ENCODE peak calls at places on chromosomes 13 and 19, in five cellular contexts. One of them, this sample, is unnamed.

GRCh38 chr13:106522898-106523525 is 12.4 kb downstream of the EFNB2 start:
- DNase-seq in stimulated activated CD4-positive, alpha-beta T cell treated with anti-CD3 and anti-CD28 coated beads, TNF-alpha, amount 100 ng/mL, for 4 hours: no peak
- DNase-seq in heart left ventricle: no peak
- DNase-seq in fibroblast of pulmonary artery: no peak
- DNase-seq in Kasumi-1: no peak
- DNase-seq in this sample: peak

GRCh38 chr13:97359181-97360057 is 74.5 kb upstream of the RAP2A start:
- DNase-seq in fibroblast of pulmonary artery: peak
- DNase-seq in Kasumi-1: peak
- DNase-seq in heart left ventricle: peak
- DNase-seq in stimulated activated CD4-positive, alpha-beta T cell treated with anti-CD3 and anti-CD28 coated beads, TNF-alpha, amount 100 ng/mL, for 4 hours: no peak
- DNase-seq in this sample: peak

GRCh38 chr13:73059460-73060250 is 850 bp downstream of the KLF5 start:
- DNase-seq in heart left ventricle: peak
- DNase-seq in Kasumi-1: peak
- DNase-seq in stimulated activated CD4-positive, alpha-beta T cell treated with anti-CD3 and anti-CD28 coated beads, TNF-alpha, amount 100 ng/mL, for 4 hours: peak
- DNase-seq in fibroblast of pulmonary artery: no peak
- DNase-seq in this sample: peak

GRCh38 chr13:101985321-101985720 is 416.5 kb downstream of the FGF14 start:
- DNase-seq in heart left ventricle: no peak
- DNase-seq in stimulated activated CD4-positive, alpha-beta T cell treated with anti-CD3 and anti-CD28 coated beads, TNF-alpha, amount 100 ng/mL, for 4 hours: no peak
- DNase-seq in Kasumi-1: no peak
- DNase-seq in fibroblast of pulmonary artery: no peak
- DNase-seq in this sample: peak

GRCh38 chr13:98405690-98406344 is 171.1 kb downstream of the STK24 start:
- DNase-seq in heart left ventricle: no peak
- DNase-seq in fibroblast of pulmonary artery: no peak
- DNase-seq in stimulated activated CD4-positive, alpha-beta T cell treated with anti-CD3 and anti-CD28 coated beads, TNF-alpha, amount 100 ng/mL, for 4 hours: no peak
- DNase-seq in Kasumi-1: no peak
- DNase-seq in this sample: no peak

GRCh38 chr13:19838726-19839342 is 24.6 kb downstream of the ZMYM5 start:
- DNase-seq in stimulated activated CD4-positive, alpha-beta T cell treated with anti-CD3 and anti-CD28 coated beads, TNF-alpha, amount 100 ng/mL, for 4 hours: no peak
- DNase-seq in Kasumi-1: no peak
- DNase-seq in heart left ventricle: no peak
- DNase-seq in fibroblast of pulmonary artery: peak
- DNase-seq in this sample: no peak

GRCh38 chr19:2732883-2733282 is 6.9 kb downstream of the SLC39A3 start:
- DNase-seq in heart left ventricle: no peak
- DNase-seq in Kasumi-1: no peak
- DNase-seq in stimulated activated CD4-positive, alpha-beta T cell treated with anti-CD3 and anti-CD28 coated beads, TNF-alpha, amount 100 ng/mL, for 4 hours: no peak
- DNase-seq in fibroblast of pulmonary artery: no peak
- DNase-seq in this sample: no peak

GRCh38 chr19:41951686-41952172 is 7.4 kb downstream of the RABAC1 start:
- DNase-seq in heart left ventricle: peak
- DNase-seq in stimulated activated CD4-positive, alpha-beta T cell treated with anti-CD3 and anti-CD28 coated beads, TNF-alpha, amount 100 ng/mL, for 4 hours: peak
- DNase-seq in Kasumi-1: peak
- DNase-seq in fibroblast of pulmonary artery: peak
- DNase-seq in this sample: peak

GRCh38 chr13:104015646-104016396 is 949.6 kb upstream of the SLC10A2 start:
- DNase-seq in Kasumi-1: no peak
- DNase-seq in heart left ventricle: no peak
- DNase-seq in fibroblast of pulmonary artery: peak
- DNase-seq in stimulated activated CD4-positive, alpha-beta T cell treated with anti-CD3 and anti-CD28 coated beads, TNF-alpha, amount 100 ng/mL, for 4 hours: no peak
- DNase-seq in this sample: no peak

GRCh38 chr13:50131998-50132936 is 117.0 kb downstream of the KCNRG start:
- DNase-seq in Kasumi-1: no peak
- DNase-seq in stimulated activated CD4-positive, alpha-beta T cell treated with anti-CD3 and anti-CD28 coated beads, TNF-alpha, amount 100 ng/mL, for 4 hours: no peak
- DNase-seq in heart left ventricle: no peak
- DNase-seq in fibroblast of pulmonary artery: no peak
- DNase-seq in this sample: no peak

GRCh38 chr19:871446-872265 is 12.2 kb downstream of the CFD start:
- DNase-seq in heart left ventricle: no peak
- DNase-seq in Kasumi-1: no peak
- DNase-seq in fibroblast of pulmonary artery: no peak
- DNase-seq in stimulated activated CD4-positive, alpha-beta T cell treated with anti-CD3 and anti-CD28 coated beads, TNF-alpha, amount 100 ng/mL, for 4 hours: no peak
- DNase-seq in this sample: no peak

GRCh38 chr13:30971575-30971974 is 39.1 kb downstream of the TEX26 start:
- DNase-seq in stimulated activated CD4-positive, alpha-beta T cell treated with anti-CD3 and anti-CD28 coated beads, TNF-alpha, amount 100 ng/mL, for 4 hours: no peak
- DNase-seq in heart left ventricle: no peak
- DNase-seq in fibroblast of pulmonary artery: peak
- DNase-seq in Kasumi-1: no peak
- DNase-seq in this sample: peak

GRCh38 chr13:29402168-29402621 is 193.3 kb downstream of the SLC7A1 start:
- DNase-seq in heart left ventricle: no peak
- DNase-seq in fibroblast of pulmonary artery: peak
- DNase-seq in stimulated activated CD4-positive, alpha-beta T cell treated with anti-CD3 and anti-CD28 coated beads, TNF-alpha, amount 100 ng/mL, for 4 hours: no peak
- DNase-seq in Kasumi-1: no peak
- DNase-seq in this sample: peak

GRCh38 chr19:45468803-45469131 is 971 bp downstream of the FOSB start:
- DNase-seq in heart left ventricle: no peak
- DNase-seq in Kasumi-1: no peak
- DNase-seq in stimulated activated CD4-positive, alpha-beta T cell treated with anti-CD3 and anti-CD28 coated beads, TNF-alpha, amount 100 ng/mL, for 4 hours: no peak
- DNase-seq in fibroblast of pulmonary artery: no peak
- DNase-seq in this sample: peak

GRCh38 chr13:35894636-35895035 is 236.5 kb downstream of the DCLK1 start:
- DNase-seq in heart left ventricle: no peak
- DNase-seq in Kasumi-1: no peak
- DNase-seq in stimulated activated CD4-positive, alpha-beta T cell treated with anti-CD3 and anti-CD28 coated beads, TNF-alpha, amount 100 ng/mL, for 4 hours: no peak
- DNase-seq in fibroblast of pulmonary artery: no peak
- DNase-seq in this sample: no peak

GRCh38 chr19:23440791-23441190 is 45.5 kb upstream of the ZNF91 start:
- DNase-seq in Kasumi-1: no peak
- DNase-seq in stimulated activated CD4-positive, alpha-beta T cell treated with anti-CD3 and anti-CD28 coated beads, TNF-alpha, amount 100 ng/mL, for 4 hours: no peak
- DNase-seq in fibroblast of pulmonary artery: no peak
- DNase-seq in heart left ventricle: no peak
- DNase-seq in this sample: no peak

GRCh38 chr13:27476943-27477681 is 26.7 kb upstream of the MTIF3 start:
- DNase-seq in heart left ventricle: no peak
- DNase-seq in Kasumi-1: no peak
- DNase-seq in fibroblast of pulmonary artery: peak
- DNase-seq in stimulated activated CD4-positive, alpha-beta T cell treated with anti-CD3 and anti-CD28 coated beads, TNF-alpha, amount 100 ng/mL, for 4 hours: no peak
- DNase-seq in this sample: peak

GRCh38 chr19:50381881-50382729 is 2.0 kb upstream of the POLD1 start:
- DNase-seq in stimulated activated CD4-positive, alpha-beta T cell treated with anti-CD3 and anti-CD28 coated beads, TNF-alpha, amount 100 ng/mL, for 4 hours: no peak
- DNase-seq in Kasumi-1: no peak
- DNase-seq in heart left ventricle: no peak
- DNase-seq in fibroblast of pulmonary artery: no peak
- DNase-seq in this sample: no peak

GRCh38 chr13:57629391-57629804 is 2.1 kb upstream of the PCDH17 start:
- DNase-seq in Kasumi-1: no peak
- DNase-seq in stimulated activated CD4-positive, alpha-beta T cell treated with anti-CD3 and anti-CD28 coated beads, TNF-alpha, amount 100 ng/mL, for 4 hours: no peak
- DNase-seq in heart left ventricle: peak
- DNase-seq in fibroblast of pulmonary artery: peak
- DNase-seq in this sample: no peak

GRCh38 chr13:99501952-99502310 is 659 bp downstream of the TM9SF2 start:
- DNase-seq in Kasumi-1: no peak
- DNase-seq in stimulated activated CD4-positive, alpha-beta T cell treated with anti-CD3 and anti-CD28 coated beads, TNF-alpha, amount 100 ng/mL, for 4 hours: no peak
- DNase-seq in heart left ventricle: peak
- DNase-seq in fibroblast of pulmonary artery: peak
- DNase-seq in this sample: peak

GRCh38 chr13:71644579-71644978 is 222.4 kb downstream of the DACH1 start:
- DNase-seq in fibroblast of pulmonary artery: no peak
- DNase-seq in Kasumi-1: no peak
- DNase-seq in heart left ventricle: no peak
- DNase-seq in stimulated activated CD4-positive, alpha-beta T cell treated with anti-CD3 and anti-CD28 coated beads, TNF-alpha, amount 100 ng/mL, for 4 hours: no peak
- DNase-seq in this sample: no peak